ENCODE peak calls at places on chromosomes 5 and 9, in ten cellular contexts. One of them, this sample, is unnamed.

GRCh38 chr9:136100700-136101614 is 5.9 kb upstream of the NACC2 start:
- DNase-seq in NCI-H524: no peak
- DNase-seq in NCI-H510A treated with DMSO at 0.1 percent for 48 hours: peak
- DNase-seq in GM23338: peak
- DNase-seq in NCI-H748 treated with DMSO at 0.1 percent for 48 hours: peak
- DNase-seq in foreskin keratinocyte: no peak
- DNase-seq in stimulated activated CD4-positive, alpha-beta T cell treated with anti-CD3 and anti-CD28 coated beads, TNF-alpha, amount 100 ng/mL, for 4 hours: no peak
- DNase-seq in SW 1271: no peak
- DNase-seq in NCI-H1092 treated with DMSO at 0.1 percent for 48 hours: no peak
- DNase-seq in frontal cortex: no peak
- DNase-seq in this sample: peak

GRCh38 chr5:139855451-139855850 is 59.8 kb downstream of the PSD2 start:
- DNase-seq in NCI-H524: no peak
- DNase-seq in NCI-H510A treated with DMSO at 0.1 percent for 48 hours: no peak
- DNase-seq in GM23338: no peak
- DNase-seq in NCI-H748 treated with DMSO at 0.1 percent for 48 hours: no peak
- DNase-seq in foreskin keratinocyte: no peak
- DNase-seq in stimulated activated CD4-positive, alpha-beta T cell treated with anti-CD3 and anti-CD28 coated beads, TNF-alpha, amount 100 ng/mL, for 4 hours: no peak
- DNase-seq in SW 1271: no peak
- DNase-seq in NCI-H1092 treated with DMSO at 0.1 percent for 48 hours: no peak
- DNase-seq in frontal cortex: no peak
- DNase-seq in this sample: no peak

GRCh38 chr9:136858452-136858843 is 6.3 kb downstream of the MAMDC4 start:
- DNase-seq in NCI-H524: no peak
- DNase-seq in NCI-H510A treated with DMSO at 0.1 percent for 48 hours: no peak
- DNase-seq in GM23338: no peak
- DNase-seq in NCI-H748 treated with DMSO at 0.1 percent for 48 hours: no peak
- DNase-seq in foreskin keratinocyte: no peak
- DNase-seq in stimulated activated CD4-positive, alpha-beta T cell treated with anti-CD3 and anti-CD28 coated beads, TNF-alpha, amount 100 ng/mL, for 4 hours: no peak
- DNase-seq in SW 1271: no peak
- DNase-seq in NCI-H1092 treated with DMSO at 0.1 percent for 48 hours: no peak
- DNase-seq in frontal cortex: no peak
- DNase-seq in this sample: no peak

GRCh38 chr9:136399176-136400037 is 563 bp downstream of the SNAPC4 start:
- DNase-seq in NCI-H524: no peak
- DNase-seq in NCI-H510A treated with DMSO at 0.1 percent for 48 hours: no peak
- DNase-seq in GM23338: peak
- DNase-seq in NCI-H748 treated with DMSO at 0.1 percent for 48 hours: no peak
- DNase-seq in foreskin keratinocyte: peak
- DNase-seq in stimulated activated CD4-positive, alpha-beta T cell treated with anti-CD3 and anti-CD28 coated beads, TNF-alpha, amount 100 ng/mL, for 4 hours: no peak
- DNase-seq in SW 1271: no peak
- DNase-seq in NCI-H1092 treated with DMSO at 0.1 percent for 48 hours: no peak
- DNase-seq in frontal cortex: no peak
- DNase-seq in this sample: no peak

GRCh38 chr5:88829053-88829452 is 53.9 kb downstream of the MEF2C start:
- DNase-seq in NCI-H524: no peak
- DNase-seq in NCI-H510A treated with DMSO at 0.1 percent for 48 hours: no peak
- DNase-seq in GM23338: peak
- DNase-seq in NCI-H748 treated with DMSO at 0.1 percent for 48 hours: no peak
- DNase-seq in foreskin keratinocyte: no peak
- DNase-seq in stimulated activated CD4-positive, alpha-beta T cell treated with anti-CD3 and anti-CD28 coated beads, TNF-alpha, amount 100 ng/mL, for 4 hours: no peak
- DNase-seq in SW 1271: no peak
- DNase-seq in NCI-H1092 treated with DMSO at 0.1 percent for 48 hours: no peak
- DNase-seq in frontal cortex: no peak
- DNase-seq in this sample: peak

GRCh38 chr9:129258124-129258822 is 80.2 kb upstream of the IER5L start:
- DNase-seq in NCI-H524: peak
- DNase-seq in NCI-H510A treated with DMSO at 0.1 percent for 48 hours: peak
- DNase-seq in GM23338: peak
- DNase-seq in NCI-H748 treated with DMSO at 0.1 percent for 48 hours: peak
- DNase-seq in foreskin keratinocyte: peak
- DNase-seq in stimulated activated CD4-positive, alpha-beta T cell treated with anti-CD3 and anti-CD28 coated beads, TNF-alpha, amount 100 ng/mL, for 4 hours: peak
- DNase-seq in SW 1271: peak
- DNase-seq in NCI-H1092 treated with DMSO at 0.1 percent for 48 hours: peak
- DNase-seq in frontal cortex: peak
- DNase-seq in this sample: no peak

GRCh38 chr9:113593682-113594281 is 130.3 kb downstream of the RGS3 start:
- DNase-seq in NCI-H524: peak
- DNase-seq in NCI-H510A treated with DMSO at 0.1 percent for 48 hours: no peak
- DNase-seq in GM23338: peak
- DNase-seq in NCI-H748 treated with DMSO at 0.1 percent for 48 hours: no peak
- DNase-seq in foreskin keratinocyte: peak
- DNase-seq in stimulated activated CD4-positive, alpha-beta T cell treated with anti-CD3 and anti-CD28 coated beads, TNF-alpha, amount 100 ng/mL, for 4 hours: no peak
- DNase-seq in SW 1271: peak
- DNase-seq in NCI-H1092 treated with DMSO at 0.1 percent for 48 hours: no peak
- DNase-seq in frontal cortex: peak
- DNase-seq in this sample: peak

GRCh38 chr9:94586814-94587213 is 6.8 kb downstream of the FBP2 start:
- DNase-seq in NCI-H524: no peak
- DNase-seq in NCI-H510A treated with DMSO at 0.1 percent for 48 hours: no peak
- DNase-seq in GM23338: no peak
- DNase-seq in NCI-H748 treated with DMSO at 0.1 percent for 48 hours: no peak
- DNase-seq in foreskin keratinocyte: peak
- DNase-seq in stimulated activated CD4-positive, alpha-beta T cell treated with anti-CD3 and anti-CD28 coated beads, TNF-alpha, amount 100 ng/mL, for 4 hours: no peak
- DNase-seq in SW 1271: no peak
- DNase-seq in NCI-H1092 treated with DMSO at 0.1 percent for 48 hours: no peak
- DNase-seq in frontal cortex: no peak
- DNase-seq in this sample: no peak

GRCh38 chr5:81268797-81269196 is 32.6 kb upstream of the ZCCHC9 start:
- DNase-seq in NCI-H524: no peak
- DNase-seq in NCI-H510A treated with DMSO at 0.1 percent for 48 hours: no peak
- DNase-seq in GM23338: no peak
- DNase-seq in NCI-H748 treated with DMSO at 0.1 percent for 48 hours: no peak
- DNase-seq in foreskin keratinocyte: peak
- DNase-seq in stimulated activated CD4-positive, alpha-beta T cell treated with anti-CD3 and anti-CD28 coated beads, TNF-alpha, amount 100 ng/mL, for 4 hours: no peak
- DNase-seq in SW 1271: peak
- DNase-seq in NCI-H1092 treated with DMSO at 0.1 percent for 48 hours: no peak
- DNase-seq in frontal cortex: no peak
- DNase-seq in this sample: no peak

GRCh38 chr5:73617510-73618279 is 8.3 kb upstream of the ARHGEF28 start:
- DNase-seq in NCI-H524: peak
- DNase-seq in NCI-H510A treated with DMSO at 0.1 percent for 48 hours: no peak
- DNase-seq in GM23338: no peak
- DNase-seq in NCI-H748 treated with DMSO at 0.1 percent for 48 hours: no peak
- DNase-seq in foreskin keratinocyte: peak
- DNase-seq in stimulated activated CD4-positive, alpha-beta T cell treated with anti-CD3 and anti-CD28 coated beads, TNF-alpha, amount 100 ng/mL, for 4 hours: no peak
- DNase-seq in SW 1271: no peak
- DNase-seq in NCI-H1092 treated with DMSO at 0.1 percent for 48 hours: no peak
- DNase-seq in frontal cortex: no peak
- DNase-seq in this sample: no peak

GRCh38 chr5:85604378-85604777 is 1013.4 kb upstream of the COX7C start:
- DNase-seq in NCI-H524: no peak
- DNase-seq in NCI-H510A treated with DMSO at 0.1 percent for 48 hours: no peak
- DNase-seq in GM23338: no peak
- DNase-seq in NCI-H748 treated with DMSO at 0.1 percent for 48 hours: no peak
- DNase-seq in foreskin keratinocyte: no peak
- DNase-seq in stimulated activated CD4-positive, alpha-beta T cell treated with anti-CD3 and anti-CD28 coated beads, TNF-alpha, amount 100 ng/mL, for 4 hours: no peak
- DNase-seq in SW 1271: no peak
- DNase-seq in NCI-H1092 treated with DMSO at 0.1 percent for 48 hours: no peak
- DNase-seq in frontal cortex: no peak
- DNase-seq in this sample: no peak

GRCh38 chr5:159218595-159219023 is 9.3 kb upstream of the RNF145 start:
- DNase-seq in NCI-H524: no peak
- DNase-seq in NCI-H510A treated with DMSO at 0.1 percent for 48 hours: no peak
- DNase-seq in GM23338: no peak
- DNase-seq in NCI-H748 treated with DMSO at 0.1 percent for 48 hours: no peak
- DNase-seq in foreskin keratinocyte: no peak
- DNase-seq in stimulated activated CD4-positive, alpha-beta T cell treated with anti-CD3 and anti-CD28 coated beads, TNF-alpha, amount 100 ng/mL, for 4 hours: no peak
- DNase-seq in SW 1271: no peak
- DNase-seq in NCI-H1092 treated with DMSO at 0.1 percent for 48 hours: no peak
- DNase-seq in frontal cortex: no peak
- DNase-seq in this sample: no peak

GRCh38 chr9:95450171-95451107 is 66.3 kb downstream of the PTCH1 start:
- DNase-seq in NCI-H524: no peak
- DNase-seq in NCI-H510A treated with DMSO at 0.1 percent for 48 hours: no peak
- DNase-seq in GM23338: peak
- DNase-seq in NCI-H748 treated with DMSO at 0.1 percent for 48 hours: no peak
- DNase-seq in foreskin keratinocyte: no peak
- DNase-seq in stimulated activated CD4-positive, alpha-beta T cell treated with anti-CD3 and anti-CD28 coated beads, TNF-alpha, amount 100 ng/mL, for 4 hours: no peak
- DNase-seq in SW 1271: no peak
- DNase-seq in NCI-H1092 treated with DMSO at 0.1 percent for 48 hours: no peak
- DNase-seq in frontal cortex: no peak
- DNase-seq in this sample: no peak

GRCh38 chr5:172459396-172460165 is 5.3 kb upstream of the SH3PXD2B start:
- DNase-seq in NCI-H524: peak
- DNase-seq in NCI-H510A treated with DMSO at 0.1 percent for 48 hours: no peak
- DNase-seq in GM23338: no peak
- DNase-seq in NCI-H748 treated with DMSO at 0.1 percent for 48 hours: no peak
- DNase-seq in foreskin keratinocyte: no peak
- DNase-seq in stimulated activated CD4-positive, alpha-beta T cell treated with anti-CD3 and anti-CD28 coated beads, TNF-alpha, amount 100 ng/mL, for 4 hours: no peak
- DNase-seq in SW 1271: no peak
- DNase-seq in NCI-H1092 treated with DMSO at 0.1 percent for 48 hours: no peak
- DNase-seq in frontal cortex: no peak
- DNase-seq in this sample: no peak

GRCh38 chr9:130630506-130631330 is 33.7 kb upstream of the PRDM12 start:
- DNase-seq in NCI-H524: no peak
- DNase-seq in NCI-H510A treated with DMSO at 0.1 percent for 48 hours: no peak
- DNase-seq in GM23338: no peak
- DNase-seq in NCI-H748 treated with DMSO at 0.1 percent for 48 hours: no peak
- DNase-seq in foreskin keratinocyte: no peak
- DNase-seq in stimulated activated CD4-positive, alpha-beta T cell treated with anti-CD3 and anti-CD28 coated beads, TNF-alpha, amount 100 ng/mL, for 4 hours: no peak
- DNase-seq in SW 1271: no peak
- DNase-seq in NCI-H1092 treated with DMSO at 0.1 percent for 48 hours: no peak
- DNase-seq in frontal cortex: no peak
- DNase-seq in this sample: no peak

GRCh38 chr5:174045470-174046025 is at the start of gene NSG2:
- DNase-seq in NCI-H524: peak
- DNase-seq in NCI-H510A treated with DMSO at 0.1 percent for 48 hours: peak
- DNase-seq in GM23338: peak
- DNase-seq in NCI-H748 treated with DMSO at 0.1 percent for 48 hours: peak
- DNase-seq in foreskin keratinocyte: peak
- DNase-seq in stimulated activated CD4-positive, alpha-beta T cell treated with anti-CD3 and anti-CD28 coated beads, TNF-alpha, amount 100 ng/mL, for 4 hours: no peak
- DNase-seq in SW 1271: peak
- DNase-seq in NCI-H1092 treated with DMSO at 0.1 percent for 48 hours: peak
- DNase-seq in frontal cortex: peak
- DNase-seq in this sample: peak

GRCh38 chr5:96434201-96434645 is 1.2 kb upstream of the PCSK1 start:
- DNase-seq in NCI-H524: peak
- DNase-seq in NCI-H510A treated with DMSO at 0.1 percent for 48 hours: peak
- DNase-seq in GM23338: peak
- DNase-seq in NCI-H748 treated with DMSO at 0.1 percent for 48 hours: peak
- DNase-seq in foreskin keratinocyte: peak
- DNase-seq in stimulated activated CD4-positive, alpha-beta T cell treated with anti-CD3 and anti-CD28 coated beads, TNF-alpha, amount 100 ng/mL, for 4 hours: peak
- DNase-seq in SW 1271: no peak
- DNase-seq in NCI-H1092 treated with DMSO at 0.1 percent for 48 hours: peak
- DNase-seq in frontal cortex: peak
- DNase-seq in this sample: peak

GRCh38 chr9:105176194-105176593 is 68.3 kb upstream of the SLC44A1 start:
- DNase-seq in NCI-H524: no peak
- DNase-seq in NCI-H510A treated with DMSO at 0.1 percent for 48 hours: no peak
- DNase-seq in GM23338: no peak
- DNase-seq in NCI-H748 treated with DMSO at 0.1 percent for 48 hours: no peak
- DNase-seq in foreskin keratinocyte: no peak
- DNase-seq in stimulated activated CD4-positive, alpha-beta T cell treated with anti-CD3 and anti-CD28 coated beads, TNF-alpha, amount 100 ng/mL, for 4 hours: no peak
- DNase-seq in SW 1271: no peak
- DNase-seq in NCI-H1092 treated with DMSO at 0.1 percent for 48 hours: no peak
- DNase-seq in frontal cortex: no peak
- DNase-seq in this sample: no peak

GRCh38 chr5:78162253-78162862 is 132.1 kb downstream of the AP3B1 start:
- DNase-seq in NCI-H524: peak
- DNase-seq in NCI-H510A treated with DMSO at 0.1 percent for 48 hours: peak
- DNase-seq in GM23338: peak
- DNase-seq in NCI-H748 treated with DMSO at 0.1 percent for 48 hours: peak
- DNase-seq in foreskin keratinocyte: peak
- DNase-seq in stimulated activated CD4-positive, alpha-beta T cell treated with anti-CD3 and anti-CD28 coated beads, TNF-alpha, amount 100 ng/mL, for 4 hours: no peak
- DNase-seq in SW 1271: peak
- DNase-seq in NCI-H1092 treated with DMSO at 0.1 percent for 48 hours: peak
- DNase-seq in frontal cortex: no peak
- DNase-seq in this sample: peak

GRCh38 chr5:132830436-132831094 is at the start of gene SHROOM1:
- DNase-seq in NCI-H524: peak
- DNase-seq in NCI-H510A treated with DMSO at 0.1 percent for 48 hours: peak
- DNase-seq in GM23338: peak
- DNase-seq in NCI-H748 treated with DMSO at 0.1 percent for 48 hours: peak
- DNase-seq in foreskin keratinocyte: no peak
- DNase-seq in stimulated activated CD4-positive, alpha-beta T cell treated with anti-CD3 and anti-CD28 coated beads, TNF-alpha, amount 100 ng/mL, for 4 hours: no peak
- DNase-seq in SW 1271: peak
- DNase-seq in NCI-H1092 treated with DMSO at 0.1 percent for 48 hours: peak
- DNase-seq in frontal cortex: peak
- DNase-seq in this sample: no peak

GRCh38 chr9:37410969-37411785 is 11.3 kb upstream of the GRHPR start:
- DNase-seq in NCI-H524: no peak
- DNase-seq in NCI-H510A treated with DMSO at 0.1 percent for 48 hours: no peak
- DNase-seq in GM23338: peak
- DNase-seq in NCI-H748 treated with DMSO at 0.1 percent for 48 hours: no peak
- DNase-seq in foreskin keratinocyte: no peak
- DNase-seq in stimulated activated CD4-positive, alpha-beta T cell treated with anti-CD3 and anti-CD28 coated beads, TNF-alpha, amount 100 ng/mL, for 4 hours: no peak
- DNase-seq in SW 1271: no peak
- DNase-seq in NCI-H1092 treated with DMSO at 0.1 percent for 48 hours: no peak
- DNase-seq in frontal cortex: no peak
- DNase-seq in this sample: no peak

GRCh38 chr9:125343518-125344284 is 82.1 kb downstream of the GAPVD1 start:
- DNase-seq in NCI-H524: peak
- DNase-seq in NCI-H510A treated with DMSO at 0.1 percent for 48 hours: peak
- DNase-seq in GM23338: peak
- DNase-seq in NCI-H748 treated with DMSO at 0.1 percent for 48 hours: peak
- DNase-seq in foreskin keratinocyte: peak
- DNase-seq in stimulated activated CD4-positive, alpha-beta T cell treated with anti-CD3 and anti-CD28 coated beads, TNF-alpha, amount 100 ng/mL, for 4 hours: no peak
- DNase-seq in SW 1271: no peak
- DNase-seq in NCI-H1092 treated with DMSO at 0.1 percent for 48 hours: peak
- DNase-seq in frontal cortex: no peak
- DNase-seq in this sample: no peak

GRCh38 chr5:140556438-140556837 is 835 bp downstream of the SRA1 start:
- DNase-seq in NCI-H524: no peak
- DNase-seq in NCI-H510A treated with DMSO at 0.1 percent for 48 hours: no peak
- DNase-seq in GM23338: no peak
- DNase-seq in NCI-H748 treated with DMSO at 0.1 percent for 48 hours: no peak
- DNase-seq in foreskin keratinocyte: no peak
- DNase-seq in stimulated activated CD4-positive, alpha-beta T cell treated with anti-CD3 and anti-CD28 coated beads, TNF-alpha, amount 100 ng/mL, for 4 hours: no peak
- DNase-seq in SW 1271: no peak
- DNase-seq in NCI-H1092 treated with DMSO at 0.1 percent for 48 hours: no peak
- DNase-seq in frontal cortex: no peak
- DNase-seq in this sample: no peak

GRCh38 chr5:174837919-174838902 is 113.8 kb downstream of the MSX2 start:
- DNase-seq in NCI-H524: peak
- DNase-seq in NCI-H510A treated with DMSO at 0.1 percent for 48 hours: no peak
- DNase-seq in GM23338: peak
- DNase-seq in NCI-H748 treated with DMSO at 0.1 percent for 48 hours: peak
- DNase-seq in foreskin keratinocyte: peak
- DNase-seq in stimulated activated CD4-positive, alpha-beta T cell treated with anti-CD3 and anti-CD28 coated beads, TNF-alpha, amount 100 ng/mL, for 4 hours: no peak
- DNase-seq in SW 1271: no peak
- DNase-seq in NCI-H1092 treated with DMSO at 0.1 percent for 48 hours: no peak
- DNase-seq in frontal cortex: peak
- DNase-seq in this sample: no peak

GRCh38 chr5:160297004-160297403 is 15.4 kb downstream of the CCNJL start:
- DNase-seq in NCI-H524: no peak
- DNase-seq in NCI-H510A treated with DMSO at 0.1 percent for 48 hours: no peak
- DNase-seq in GM23338: no peak
- DNase-seq in NCI-H748 treated with DMSO at 0.1 percent for 48 hours: no peak
- DNase-seq in foreskin keratinocyte: no peak
- DNase-seq in stimulated activated CD4-positive, alpha-beta T cell treated with anti-CD3 and anti-CD28 coated beads, TNF-alpha, amount 100 ng/mL, for 4 hours: no peak
- DNase-seq in SW 1271: no peak
- DNase-seq in NCI-H1092 treated with DMSO at 0.1 percent for 48 hours: no peak
- DNase-seq in frontal cortex: no peak
- DNase-seq in this sample: no peak

GRCh38 chr9:109409998-109410397 is 88.1 kb downstream of the PTPN3 start:
- DNase-seq in NCI-H524: no peak
- DNase-seq in NCI-H510A treated with DMSO at 0.1 percent for 48 hours: no peak
- DNase-seq in GM23338: peak
- DNase-seq in NCI-H748 treated with DMSO at 0.1 percent for 48 hours: no peak
- DNase-seq in foreskin keratinocyte: no peak
- DNase-seq in stimulated activated CD4-positive, alpha-beta T cell treated with anti-CD3 and anti-CD28 coated beads, TNF-alpha, amount 100 ng/mL, for 4 hours: no peak
- DNase-seq in SW 1271: no peak
- DNase-seq in NCI-H1092 treated with DMSO at 0.1 percent for 48 hours: no peak
- DNase-seq in frontal cortex: no peak
- DNase-seq in this sample: no peak